ENCODE peak calls at places on chromosome 12, in eight cellular contexts. K is PC-3, L is lower leg skin, G is transverse colon, U is NB4, X is A549, S is BJ, Q is neural crest cell. P is an unnamed sample.

GRCh38 chr12:6334359-6334758 is 7.5 kb downstream of the TNFRSF1A start:
- DNase-seq in K (no peak), L (no peak), G (no peak), U (no peak), X (no peak), S (no peak), Q (no peak), P (no peak)

GRCh38 chr12:69821441-69822204 is 3.4 kb upstream of the MYRFL start:
- DNase-seq in K (peak; percentile 54), L (no peak), G (no peak), U (peak; percentile 39), X (peak; percentile 33), S (no peak), Q (no peak), P (no peak)

GRCh38 chr12:130336723-130337475 is 788 bp upstream of the PIWIL1 start:
- DNase-seq in K (no peak), L (no peak), G (peak; percentile 20), U (no peak), X (no peak), S (no peak), Q (no peak), P (no peak)

GRCh38 chr12:40236357-40236850 is 11.6 kb downstream of the LRRK2 start:
- DNase-seq in K (no peak), L (no peak), G (no peak), U (no peak), X (no peak), S (no peak), Q (no peak), P (no peak)

GRCh38 chr12:2402180-2402579 is 349.4 kb downstream of the CACNA1C start:
- DNase-seq in K (no peak), L (no peak), G (no peak), U (no peak), X (no peak), S (no peak), Q (no peak), P (no peak)

GRCh38 chr12:111444706-111445310 is 39.1 kb downstream of the SH2B3 start:
- DNase-seq in K (no peak), L (peak; percentile 92), G (peak; percentile 80), U (peak; percentile 83), X (no peak), S (no peak), Q (no peak), P (no peak)

GRCh38 chr12:65293735-65294134 is 15.3 kb downstream of the MSRB3 start:
- DNase-seq in K (no peak), L (no peak), G (no peak), U (no peak), X (no peak), S (no peak), Q (no peak), P (no peak)

GRCh38 chr12:80400591-80400991 is 43.4 kb upstream of the PTPRQ start:
- DNase-seq in K (no peak), L (peak; percentile 80), G (no peak), U (no peak), X (no peak), S (no peak), Q (no peak), P (no peak)

GRCh38 chr12:131917139-131917710 is 11.9 kb upstream of the PUS1 start:
- DNase-seq in K (no peak), L (no peak), G (no peak), U (no peak), X (no peak), S (no peak), Q (no peak), P (no peak)

GRCh38 chr12:92593734-92594402 is 108.9 kb upstream of the PLEKHG7 start:
- DNase-seq in K (peak; percentile 93), L (no peak), G (peak; percentile 39), U (peak; percentile 91), X (peak; percentile 97), S (peak; percentile 76), Q (no peak), P (peak; percentile 37)

GRCh38 chr12:130688027-130688778 is 27.9 kb downstream of the RIMBP2 start:
- DNase-seq in K (no peak), L (no peak), G (no peak), U (no peak), X (no peak), S (no peak), Q (no peak), P (no peak)

GRCh38 chr12:71551529-71551928 is 111.9 kb downstream of the LGR5 start:
- DNase-seq in K (peak; percentile 44), L (no peak), G (no peak), U (peak; percentile 42), X (peak; percentile 27), S (no peak), Q (no peak), P (no peak)

GRCh38 chr12:4443616-4444015 is 2.0 kb downstream of the FGF6 start:
- DNase-seq in K (no peak), L (peak; percentile 42), G (no peak), U (no peak), X (no peak), S (no peak), Q (no peak), P (no peak)

GRCh38 chr12:638948-639557 is 24.2 kb downstream of the NINJ2 start:
- DNase-seq in K (no peak), L (no peak), G (no peak), U (no peak), X (no peak), S (no peak), Q (no peak), P (no peak)

GRCh38 chr12:101567918-101568317 is 26.9 kb upstream of the MYBPC1 start:
- DNase-seq in K (no peak), L (no peak), G (no peak), U (no peak), X (no peak), S (no peak), Q (no peak), P (no peak)

GRCh38 chr12:48029811-48030650 is 25.8 kb upstream of the COL2A1 start:
- DNase-seq in K (no peak), L (peak; percentile 79), G (no peak), U (peak; percentile 45), X (no peak), S (no peak), Q (no peak), P (no peak)
- TF ChIP-seq CTCF in K (no peak), L (no peak), G (no peak), U (no peak), X (no peak), S (no peak), Q (no peak), P (no peak)

GRCh38 chr12:82329508-82329907 is 28.7 kb downstream of the CCDC59 start:
- DNase-seq in K (peak; percentile 7), L (no peak), G (no peak), U (no peak), X (no peak), S (no peak), Q (no peak), P (no peak)

GRCh38 chr12:82325540-82326336 is 32.4 kb downstream of the CCDC59 start:
- DNase-seq in K (no peak), L (no peak), G (no peak), U (no peak), X (no peak), S (no peak), Q (no peak), P (no peak)

DNA sequence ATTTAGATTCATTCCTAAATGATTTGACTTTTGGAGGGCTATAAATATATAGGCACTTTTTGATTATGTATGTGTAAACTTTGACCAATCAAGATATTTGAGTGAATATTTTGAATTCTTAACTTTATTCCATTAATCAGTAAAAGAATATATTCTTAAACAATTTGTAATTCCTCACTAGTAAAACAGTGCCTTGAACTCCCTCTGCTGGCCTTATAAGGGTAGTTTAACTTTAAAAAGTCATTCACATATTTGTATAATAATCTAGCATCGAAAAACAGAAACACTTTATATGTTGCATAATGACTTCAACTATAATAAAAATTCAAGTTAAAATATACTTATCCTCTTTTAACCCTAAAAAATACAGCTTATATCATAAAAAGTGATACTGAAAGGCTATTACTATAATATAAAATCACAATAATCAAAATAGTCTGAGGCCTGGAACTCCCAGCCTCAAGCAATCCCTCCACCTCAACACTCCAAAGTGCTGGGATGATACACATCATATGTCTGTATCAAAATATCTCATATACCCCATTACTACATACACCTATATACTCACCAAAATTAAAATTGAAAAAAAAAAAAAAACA is 31.2 kb downstream of the CCDC59 start:
- DNase-seq in K (peak; percentile 52), L (no peak), G (no peak), U (peak; percentile 32), X (peak; percentile 35), S (no peak), Q (no peak), P (no peak)
- TF ChIP-seq CTCF in K (peak; percentile 69), L (no peak), G (no peak), U (no peak), X (peak; percentile 55), S (peak; percentile 45), Q (peak; percentile 79), P (peak; percentile 59)

GRCh38 chr12:120368789-120369475 is at the start of gene MSI1:
- DNase-seq in K (no peak), L (no peak), G (no peak), U (no peak), X (no peak), S (no peak), Q (peak; percentile 30), P (no peak)

GRCh38 chr12:120366341-120366705 is 2.6 kb downstream of the MSI1 start:
- DNase-seq in K (no peak), L (no peak), G (no peak), U (no peak), X (no peak), S (no peak), Q (no peak), P (no peak)

GRCh38 chr12:120366884-120367251 is 2.1 kb downstream of the MSI1 start:
- DNase-seq in K (no peak), L (no peak), G (no peak), U (no peak), X (no peak), S (no peak), Q (no peak), P (no peak)

GRCh38 chr12:120367924-120368788 is 808 bp downstream of the MSI1 start:
- DNase-seq in K (no peak), L (no peak), G (peak; percentile 22), U (peak; percentile 46), X (no peak), S (no peak), Q (no peak), P (no peak)

DNA sequence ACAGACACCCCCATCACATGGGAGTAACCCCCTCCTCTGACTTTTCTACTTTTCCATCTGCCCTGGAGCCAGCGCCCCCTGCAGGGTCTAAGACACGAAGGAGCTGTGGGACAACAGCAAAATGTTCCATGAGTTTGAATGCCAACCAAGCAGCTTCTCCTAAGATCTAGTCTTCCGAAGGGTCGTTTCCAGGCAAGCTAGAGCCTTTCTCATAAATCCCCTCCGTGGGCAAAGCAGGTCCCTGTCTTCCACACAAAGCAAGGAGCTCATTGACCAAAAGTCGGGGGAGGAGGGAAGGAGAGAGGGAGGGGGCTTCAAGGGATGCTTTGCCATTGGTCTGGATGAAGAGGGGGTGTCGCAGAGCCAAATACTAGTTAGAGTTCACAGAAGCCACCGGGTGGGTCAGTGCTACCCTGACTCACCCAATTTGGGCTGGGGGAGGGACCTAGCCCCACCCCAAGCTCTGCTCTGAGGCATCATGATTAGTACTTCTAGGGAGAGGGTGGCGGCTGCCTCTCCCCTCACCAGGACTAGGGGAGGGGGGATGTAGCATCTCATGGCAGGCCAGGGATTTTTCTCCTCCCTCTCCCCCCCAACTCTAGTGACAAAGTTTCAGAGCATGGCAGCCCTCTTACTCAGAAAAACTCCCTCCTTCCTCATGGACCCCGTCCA is 1.6 kb downstream of the MSI1 start:
- DNase-seq in K (no peak), L (no peak), G (peak; percentile 24), U (peak; percentile 42), X (peak; percentile 52), S (no peak), Q (peak; percentile 38), P (no peak)
- TF ChIP-seq CTCF in K (peak; percentile 58), L (no peak), G (peak; percentile 39), U (peak; percentile 87), X (peak; percentile 39), S (peak; percentile 31), Q (peak; percentile 66), P (peak; percentile 54)

GRCh38 chr12:76947270-76947669 is 68.5 kb upstream of the CSRP2 start:
- DNase-seq in K (no peak), L (no peak), G (no peak), U (no peak), X (no peak), S (no peak), Q (no peak), P (no peak)
- TF ChIP-seq CTCF in K (no peak), L (no peak), G (no peak), U (no peak), X (no peak), S (no peak), Q (no peak), P (no peak)